ENCODE peak calls at places on chromosomes 11 and 22, in six cellular contexts. S, V, F, K, C and Z are unnamed samples.

GRCh38 chr11:5690736-5691135 is 1.1 kb downstream of the TRIM22 start:
- DNase-seq in S (no peak), V (no peak), F (no peak), K (peak; percentile 1), C (no peak), Z (no peak)

GRCh38 chr11:109034341-109034696 is 369.4 kb downstream of the DDX10 start:
- DNase-seq in S (no peak), V (no peak), F (no peak), K (no peak), C (no peak), Z (no peak)

GRCh38 chr11:108538022-108538424 is 39.8 kb upstream of the POGLUT3 start:
- DNase-seq in S (no peak), V (no peak), F (no peak), K (no peak), C (no peak), Z (no peak)

GRCh38 chr11:13679768-13680167 is 11.3 kb downstream of the FAR1 start:
- DNase-seq in S (no peak), V (no peak), F (no peak), K (no peak), C (no peak), Z (no peak)

GRCh38 chr11:130804306-130805077 is 111.8 kb downstream of the SNX19 start:
- DNase-seq in S (no peak), V (no peak), F (no peak), K (no peak), C (no peak), Z (no peak)

GRCh38 chr11:120524536-120525085 is 13.1 kb downstream of the GRIK4 start:
- DNase-seq in S (no peak), V (no peak), F (no peak), K (no peak), C (no peak), Z (no peak)

GRCh38 chr11:31782243-31782642 is 28.9 kb downstream of the PAX6 start:
- DNase-seq in S (no peak), V (no peak), F (no peak), K (no peak), C (no peak), Z (no peak)

GRCh38 chr11:6387811-6388599 is 2.3 kb upstream of the SMPD1 start:
- DNase-seq in S (no peak), V (no peak), F (no peak), K (no peak), C (peak; percentile 51), Z (no peak)

GRCh38 chr11:33699515-33700424 is 856 bp downstream of the C11orf91 start:
- DNase-seq in S (no peak), V (no peak), F (no peak), K (no peak), C (no peak), Z (no peak)

GRCh38 chr11:78195917-78196545 is 7.3 kb downstream of the USP35 start:
- DNase-seq in S (no peak), V (no peak), F (no peak), K (no peak), C (no peak), Z (no peak)

GRCh38 chr11:124672531-124673215 is 866 bp downstream of the SIAE start:
- DNase-seq in S (peak; percentile 15), V (no peak), F (no peak), K (no peak), C (no peak), Z (no peak)

GRCh38 chr22:49906799-49907290 is 11.4 kb downstream of the ALG12 start:
- DNase-seq in S (no peak), V (no peak), F (no peak), K (no peak), C (no peak), Z (no peak)

GRCh38 chr11:110829873-110830272 is 117.6 kb upstream of the ARHGAP20 start:
- DNase-seq in S (no peak), V (no peak), F (no peak), K (no peak), C (no peak), Z (no peak)

GRCh38 chr11:86955111-86955673 is at the start of gene FZD4:
- DNase-seq in S (peak; percentile 98), V (peak; percentile 94), F (peak; percentile 53), K (peak; percentile 76), C (peak; percentile 90), Z (peak; percentile 71)

GRCh38 chr11:113873241-113873626 is 2.1 kb downstream of the USP28 start:
- DNase-seq in S (no peak), V (no peak), F (no peak), K (no peak), C (no peak), Z (no peak)

GRCh38 chr22:50025993-50026392 is 13.4 kb upstream of the IL17REL start:
- DNase-seq in S (no peak), V (no peak), F (no peak), K (no peak), C (no peak), Z (no peak)

GRCh38 chr11:60263434-60263833 is 17.0 kb upstream of the MS4A4A start:
- DNase-seq in S (no peak), V (no peak), F (no peak), K (no peak), C (no peak), Z (no peak)

GRCh38 chr11:11519184-11519583 is 102.6 kb downstream of the GALNT18 start:
- DNase-seq in S (no peak), V (no peak), F (no peak), K (no peak), C (no peak), Z (no peak)

GRCh38 chr11:31813242-31813960 is 2.3 kb upstream of the PAX6 start:
- DNase-seq in S (peak; percentile 23), V (peak; percentile 29), F (no peak), K (no peak), C (no peak), Z (no peak)